ENCODE peak calls at places on chromosomes 1 and 21, in five cellular contexts. One of them, this sample, is unnamed.

GRCh38 chr1:245434285-245434684 is 279.5 kb downstream of the KIF26B start:
- DNase-seq in H9: no peak
- DNase-seq in fibroblast of lung: no peak
- DNase-seq in astrocyte: no peak
- DNase-seq in PC-3: no peak
- DNase-seq in this sample: no peak

GRCh38 chr1:183770816-183771128 is 34.1 kb upstream of the RGL1 start:
- DNase-seq in H9: no peak
- DNase-seq in fibroblast of lung: no peak
- DNase-seq in astrocyte: no peak
- DNase-seq in PC-3: no peak
- DNase-seq in this sample: no peak

GRCh38 chr1:172708452-172708851 is 49.5 kb downstream of the FASLG start:
- DNase-seq in H9: no peak
- DNase-seq in fibroblast of lung: no peak
- DNase-seq in astrocyte: no peak
- DNase-seq in PC-3: no peak
- DNase-seq in this sample: no peak

GRCh38 chr1:167973832-167974231 is 37.0 kb upstream of the MPC2 start:
- DNase-seq in H9: no peak
- DNase-seq in fibroblast of lung: no peak
- DNase-seq in astrocyte: no peak
- DNase-seq in PC-3: no peak
- DNase-seq in this sample: no peak

GRCh38 chr21:26391166-26391565 is 181.9 kb downstream of the CYYR1 start:
- DNase-seq in H9: no peak
- DNase-seq in fibroblast of lung: no peak
- DNase-seq in astrocyte: no peak
- DNase-seq in PC-3: peak; percentile 43
- DNase-seq in this sample: no peak

GRCh38 chr21:29300547-29301138 is 1.9 kb downstream of the BACH1 start:
- DNase-seq in H9: no peak
- DNase-seq in fibroblast of lung: peak; percentile 51
- DNase-seq in astrocyte: peak; percentile 57
- DNase-seq in PC-3: peak; percentile 16
- DNase-seq in this sample: no peak

GRCh38 chr1:1625824-1626206 is 6.2 kb upstream of the MMP23B start:
- DNase-seq in H9: peak; percentile 28
- DNase-seq in fibroblast of lung: no peak
- DNase-seq in astrocyte: no peak
- DNase-seq in PC-3: no peak
- DNase-seq in this sample: no peak

GRCh38 chr21:28885853-28886177 is 106.9 kb downstream of the LTN1 start:
- DNase-seq in H9: no peak
- DNase-seq in fibroblast of lung: peak; percentile 17
- DNase-seq in astrocyte: no peak
- DNase-seq in PC-3: no peak
- DNase-seq in this sample: no peak

GRCh38 chr1:19476440-19477190 is 8.7 kb downstream of the CAPZB start:
- DNase-seq in H9: no peak
- DNase-seq in fibroblast of lung: peak; percentile 42
- DNase-seq in astrocyte: peak; percentile 36
- DNase-seq in PC-3: no peak
- DNase-seq in this sample: no peak

GRCh38 chr21:31374430-31374829 is 30.4 kb upstream of the TIAM1 start:
- DNase-seq in H9: no peak
- DNase-seq in fibroblast of lung: no peak
- DNase-seq in astrocyte: no peak
- DNase-seq in PC-3: no peak
- DNase-seq in this sample: no peak

GRCh38 chr1:20323613-20323920 is 32.9 kb downstream of the VWA5B1 start:
- DNase-seq in H9: no peak
- DNase-seq in fibroblast of lung: no peak
- DNase-seq in astrocyte: peak; percentile 15
- DNase-seq in PC-3: no peak
- DNase-seq in this sample: no peak

GRCh38 chr1:113615425-113615824 is 143.9 kb downstream of the PHTF1 start:
- DNase-seq in H9: no peak
- DNase-seq in fibroblast of lung: no peak
- DNase-seq in astrocyte: peak; percentile 77
- DNase-seq in PC-3: peak; percentile 63
- DNase-seq in this sample: peak; percentile 4

DNA sequence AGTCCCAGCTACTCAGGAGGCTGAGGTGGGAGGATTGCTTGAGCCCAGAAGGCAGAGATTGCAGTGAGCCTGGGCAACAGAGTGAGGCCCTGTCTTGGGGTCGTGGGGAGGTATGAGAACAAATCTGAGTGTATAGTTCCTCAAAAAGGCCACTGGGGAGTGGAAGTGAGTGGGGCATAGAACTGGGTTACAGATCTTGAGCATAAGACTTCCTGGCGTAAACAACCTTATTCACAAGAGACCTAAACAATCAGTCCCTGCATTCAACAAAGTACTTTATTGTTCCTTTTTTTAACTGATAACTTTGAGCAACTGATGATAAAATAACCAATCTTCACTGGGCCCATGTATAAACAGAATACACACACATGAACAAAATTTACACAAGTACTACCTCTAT is 72.7 kb upstream of the MUTYH start:
- DNase-seq in H9: no peak
- DNase-seq in fibroblast of lung: no peak
- DNase-seq in astrocyte: no peak
- DNase-seq in PC-3: no peak
- DNase-seq in this sample: no peak
- TF ChIP-seq CTCF in H9: no peak
- TF ChIP-seq CTCF in fibroblast of lung: no peak
- TF ChIP-seq CTCF in astrocyte: no peak
- TF ChIP-seq CTCF in PC-3: no peak
- TF ChIP-seq CTCF in this sample: no peak

DNA sequence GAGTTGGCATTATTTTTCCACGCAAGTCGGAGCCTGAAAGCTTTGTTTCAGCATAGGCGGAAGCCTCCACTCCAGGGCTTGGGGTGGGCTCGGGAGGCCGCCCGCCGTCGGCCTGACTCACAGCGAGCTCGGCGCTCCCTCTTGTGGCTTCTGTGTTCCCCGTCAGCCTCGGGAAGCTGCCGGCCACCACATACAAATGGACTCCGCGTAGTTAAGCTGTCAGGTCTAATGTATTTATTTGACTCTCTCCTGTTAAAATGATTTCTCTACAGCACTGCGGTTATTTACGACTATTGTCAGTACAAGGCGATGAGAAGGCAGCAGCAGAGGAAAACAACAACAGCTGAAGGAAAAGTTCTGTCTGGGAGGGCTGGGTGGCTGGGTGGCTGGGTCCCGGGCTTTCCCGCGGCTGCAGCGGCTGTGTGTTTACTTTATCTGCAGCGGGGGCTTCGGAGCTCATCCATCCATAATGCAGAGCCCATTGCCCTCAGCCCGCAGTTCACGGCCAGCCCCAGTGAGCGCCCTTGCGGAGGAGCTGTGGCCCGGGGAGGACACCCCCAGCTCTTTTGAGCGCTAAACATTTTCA is 375.7 kb upstream of the CAMK1G start:
- DNase-seq in H9: peak; percentile 84
- DNase-seq in fibroblast of lung: peak; percentile 58
- DNase-seq in astrocyte: peak; percentile 47
- DNase-seq in PC-3: peak; percentile 86
- DNase-seq in this sample: no peak
- H3K9ac ChIP-seq in H9: no peak overlapping the region
- H3K9ac ChIP-seq in fibroblast of lung: no peak overlapping the region
- H3K9ac ChIP-seq in astrocyte: peak overlapping the region; percentile 58
- H3K9ac ChIP-seq in PC-3: peak overlapping the region; percentile 38
- H3K9ac ChIP-seq in this sample: peak overlapping the region; percentile 38

GRCh38 chr1:23023174-23023573 is 3.9 kb downstream of the KDM1A start:
- DNase-seq in H9: no peak
- DNase-seq in fibroblast of lung: no peak
- DNase-seq in astrocyte: no peak
- DNase-seq in PC-3: no peak
- DNase-seq in this sample: no peak
- H3K79me2 ChIP-seq in H9: peaks cover 78% of the 10 kb centered on the region
- H3K79me2 ChIP-seq in fibroblast of lung: peaks cover 79% of the 10 kb centered on the region
- H3K79me2 ChIP-seq in astrocyte: peaks cover 91% of the 10 kb centered on the region
- H3K79me2 ChIP-seq in PC-3: peaks cover 93% of the 10 kb centered on the region
- H3K79me2 ChIP-seq in this sample: peaks cover 87% of the 10 kb centered on the region

GRCh38 chr1:117537291-117537920 is 68.4 kb upstream of the TENT5C start:
- DNase-seq in H9: peak; percentile 64
- DNase-seq in fibroblast of lung: no peak
- DNase-seq in astrocyte: no peak
- DNase-seq in PC-3: peak; percentile 63
- DNase-seq in this sample: no peak
- TF ChIP-seq CTCF in H9: peak; percentile 42
- TF ChIP-seq CTCF in fibroblast of lung: no peak
- TF ChIP-seq CTCF in astrocyte: no peak
- TF ChIP-seq CTCF in PC-3: peak; percentile 42
- TF ChIP-seq CTCF in this sample: peak; percentile 12

GRCh38 chr21:16020878-16021277 is 291.1 kb downstream of the USP25 start:
- DNase-seq in H9: no peak
- DNase-seq in fibroblast of lung: no peak
- DNase-seq in astrocyte: no peak
- DNase-seq in PC-3: no peak
- DNase-seq in this sample: no peak
- H3K9ac ChIP-seq in H9: no peak overlapping the region
- H3K9ac ChIP-seq in fibroblast of lung: no peak overlapping the region
- H3K9ac ChIP-seq in astrocyte: no peak overlapping the region
- H3K9ac ChIP-seq in PC-3: no peak overlapping the region
- H3K9ac ChIP-seq in this sample: no peak overlapping the region

GRCh38 chr1:18265641-18266040 is 158.0 kb downstream of the IGSF21 start:
- DNase-seq in H9: no peak
- DNase-seq in fibroblast of lung: no peak
- DNase-seq in astrocyte: no peak
- DNase-seq in PC-3: no peak
- DNase-seq in this sample: no peak

GRCh38 chr1:18263547-18264130 is 156.0 kb downstream of the IGSF21 start:
- DNase-seq in H9: no peak
- DNase-seq in fibroblast of lung: no peak
- DNase-seq in astrocyte: no peak
- DNase-seq in PC-3: no peak
- DNase-seq in this sample: no peak

GRCh38 chr1:18261891-18262290 is 154.3 kb downstream of the IGSF21 start:
- DNase-seq in H9: no peak
- DNase-seq in fibroblast of lung: no peak
- DNase-seq in astrocyte: no peak
- DNase-seq in PC-3: no peak
- DNase-seq in this sample: no peak

GRCh38 chr1:18264450-18265000 is 156.9 kb downstream of the IGSF21 start:
- DNase-seq in H9: no peak
- DNase-seq in fibroblast of lung: no peak
- DNase-seq in astrocyte: no peak
- DNase-seq in PC-3: no peak
- DNase-seq in this sample: no peak

GRCh38 chr1:18262726-18263125 is 155.1 kb downstream of the IGSF21 start:
- DNase-seq in H9: no peak
- DNase-seq in fibroblast of lung: no peak
- DNase-seq in astrocyte: no peak
- DNase-seq in PC-3: no peak
- DNase-seq in this sample: no peak
- H3K79me2 ChIP-seq in H9: no peaks in the 10 kb centered on the region
- H3K79me2 ChIP-seq in fibroblast of lung: no peaks in the 10 kb centered on the region
- H3K79me2 ChIP-seq in astrocyte: no peaks in the 10 kb centered on the region
- H3K79me2 ChIP-seq in PC-3: no peaks in the 10 kb centered on the region
- H3K79me2 ChIP-seq in this sample: no peaks in the 10 kb centered on the region

GRCh38 chr1:114780344-114781226 is at the start of gene SIKE1:
- DNase-seq in H9: peak; percentile 97
- DNase-seq in fibroblast of lung: peak; percentile 94
- DNase-seq in astrocyte: peak; percentile 93
- DNase-seq in PC-3: peak; percentile 95
- DNase-seq in this sample: no peak
- TF ChIP-seq CTCF in H9: peak; percentile 16
- TF ChIP-seq CTCF in fibroblast of lung: no peak
- TF ChIP-seq CTCF in astrocyte: no peak
- TF ChIP-seq CTCF in PC-3: no peak
- TF ChIP-seq CTCF in this sample: no peak

DNA sequence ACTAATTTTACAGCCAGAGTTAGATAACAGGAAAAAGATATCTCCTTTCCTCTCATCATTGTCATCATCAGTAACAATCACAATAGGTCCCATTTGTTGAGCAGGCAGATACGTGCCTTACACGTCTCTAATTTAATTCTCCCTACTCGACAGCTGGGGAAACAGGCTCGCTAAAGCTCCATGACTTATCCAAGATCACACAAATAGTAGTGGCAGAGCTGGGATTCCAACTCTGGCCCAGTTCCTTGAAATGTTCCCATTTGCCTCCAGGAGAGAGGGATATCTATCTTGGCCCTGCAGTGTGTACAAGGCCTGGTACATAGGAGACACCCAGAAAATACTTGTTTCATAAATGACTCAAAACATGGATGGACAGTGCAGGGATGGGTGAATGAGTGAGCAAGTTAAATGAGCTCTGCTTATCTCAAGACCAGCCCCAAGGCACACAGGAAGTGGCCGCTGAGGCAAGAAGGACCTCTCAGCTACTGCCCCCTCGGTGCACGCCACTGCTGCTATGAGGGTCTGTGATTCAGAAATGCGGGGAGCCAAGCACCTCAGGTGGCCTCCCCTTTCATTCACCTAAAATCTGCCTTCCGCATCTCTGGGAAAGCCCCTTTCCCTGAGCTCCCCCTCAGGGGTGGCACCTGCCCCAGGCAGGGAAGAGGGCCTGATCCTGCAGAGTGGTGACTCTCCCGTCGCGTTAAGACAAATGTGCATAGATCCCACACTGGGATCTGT is 3.7 kb downstream of the KCNN3 start:
- DNase-seq in H9: no peak
- DNase-seq in fibroblast of lung: no peak
- DNase-seq in astrocyte: peak; percentile 29
- DNase-seq in PC-3: no peak
- DNase-seq in this sample: no peak
- H3K9ac ChIP-seq in H9: no peak overlapping the region
- H3K9ac ChIP-seq in fibroblast of lung: no peak overlapping the region
- H3K9ac ChIP-seq in astrocyte: peak overlapping the region; percentile 59
- H3K9ac ChIP-seq in PC-3: no peak overlapping the region
- H3K9ac ChIP-seq in this sample: no peak overlapping the region